ENCODE peak calls at places on chromosomes 2 and 18, in nine cellular contexts. W is heart left ventricle, T is pancreas, I is tibial artery, L is endothelial cell of umbilical vein, J is fibroblast of lung, R is transverse colon, F is psoas muscle, S is breast epithelium. A is an unnamed sample. For H3K36me3, the result is how much of the 10 kb centered on the place peaks cover.

GRCh38 chr18:12659904-12660605 is 2.1 kb upstream of the SPIRE1 start:
- DNase-seq in W (no peak), F (no peak), T (no peak), J (peak), R (peak), I (peak), L (peak), S (no peak), A (peak)

GRCh38 chr2:200405599-200406298 is 99.3 kb downstream of the SPATS2L start:
- DNase-seq in W (no peak), R (peak), J (peak), I (no peak), T (no peak), L (peak), S (no peak), F (no peak), A (no peak)

GRCh38 chr2:26615336-26616031 is 25.7 kb downstream of the CIB4 start:
- DNase-seq in J (peak), R (no peak), W (no peak), L (no peak), S (no peak), I (no peak), F (no peak), T (no peak), A (no peak)

GRCh38 chr2:190871539-190871938 is 9.1 kb upstream of the GLS start:
- DNase-seq in L (no peak), W (no peak), J (no peak), S (no peak), T (no peak), F (no peak), I (no peak), R (no peak), A (no peak)

GRCh38 chr2:101501443-101501842 is 26.5 kb upstream of the RFX8 start:
- DNase-seq in J (no peak), I (no peak), F (no peak), W (no peak), R (no peak), L (no peak), T (no peak), S (no peak), A (no peak)

GRCh38 chr2:239374896-239375277 is 25.9 kb downstream of the HDAC4 start:
- DNase-seq in W (no peak), R (no peak), J (no peak), L (no peak), F (no peak), S (no peak), I (no peak), T (no peak), A (peak)

GRCh38 chr2:74552914-74553811 is 579 bp downstream of the LOXL3 start:
- DNase-seq in L (no peak), J (no peak), R (no peak), T (peak), W (no peak), F (no peak), I (no peak), S (no peak), A (no peak)

GRCh38 chr18:676747-677544 is 19.5 kb downstream of the TYMS start:
- DNase-seq in F (no peak), L (no peak), J (no peak), T (no peak), W (no peak), R (no peak), I (no peak), S (no peak), A (no peak)

GRCh38 chr2:45651415-45652089 is at the start of gene PRKCE:
- DNase-seq in S (peak), W (peak), R (peak), J (peak), F (peak), L (peak), T (peak), I (peak), A (peak)

GRCh38 chr18:55665506-55665905 is 77.5 kb upstream of the TCF4 start:
- DNase-seq in W (no peak), R (no peak), I (no peak), S (no peak), J (no peak), L (no peak), F (no peak), T (no peak), A (no peak)

GRCh38 chr2:58081000-58081399 is 34.4 kb downstream of the VRK2 start:
- DNase-seq in S (no peak), I (no peak), J (peak), R (no peak), T (no peak), F (no peak), W (no peak), L (no peak), A (no peak)

GRCh38 chr2:177291701-177292100 is 27.2 kb upstream of the NFE2L2 start:
- DNase-seq in R (no peak), S (no peak), T (no peak), I (no peak), F (no peak), J (no peak), L (no peak), W (no peak), A (no peak)

GRCh38 chr2:99880148-99880983 is 262.0 kb downstream of the AFF3 start:
- DNase-seq in S (no peak), W (no peak), F (no peak), T (no peak), I (no peak), L (peak), R (no peak), J (peak), A (no peak)

GRCh38 chr2:20027715-20028434 is 15.4 kb upstream of the MATN3 start:
- DNase-seq in J (no peak), W (no peak), I (no peak), L (peak), T (no peak), S (no peak), R (no peak), F (no peak), A (no peak)

GRCh38 chr2:28152585-28153284 is 239.9 kb upstream of the FOSL2 start:
- DNase-seq in I (no peak), J (peak), F (no peak), S (no peak), L (peak), T (no peak), W (no peak), R (no peak), A (no peak)

GRCh38 chr2:154226931-154227330 is 355.2 kb downstream of the GALNT13 start:
- DNase-seq in F (no peak), T (no peak), W (no peak), J (no peak), S (no peak), R (no peak), I (no peak), L (no peak), A (no peak)

GRCh38 chr2:72011356-72011661 is 136.4 kb downstream of the CYP26B1 start:
- DNase-seq in S (no peak), W (no peak), F (no peak), I (no peak), R (no peak), J (no peak), L (no peak), T (no peak), A (no peak)
- H3K36me3 ChIP-seq in S (under half), W (under half), F (under half), I (under half), R (under half), J (under half), L (under half), T (under half), A (under half)

DNA sequence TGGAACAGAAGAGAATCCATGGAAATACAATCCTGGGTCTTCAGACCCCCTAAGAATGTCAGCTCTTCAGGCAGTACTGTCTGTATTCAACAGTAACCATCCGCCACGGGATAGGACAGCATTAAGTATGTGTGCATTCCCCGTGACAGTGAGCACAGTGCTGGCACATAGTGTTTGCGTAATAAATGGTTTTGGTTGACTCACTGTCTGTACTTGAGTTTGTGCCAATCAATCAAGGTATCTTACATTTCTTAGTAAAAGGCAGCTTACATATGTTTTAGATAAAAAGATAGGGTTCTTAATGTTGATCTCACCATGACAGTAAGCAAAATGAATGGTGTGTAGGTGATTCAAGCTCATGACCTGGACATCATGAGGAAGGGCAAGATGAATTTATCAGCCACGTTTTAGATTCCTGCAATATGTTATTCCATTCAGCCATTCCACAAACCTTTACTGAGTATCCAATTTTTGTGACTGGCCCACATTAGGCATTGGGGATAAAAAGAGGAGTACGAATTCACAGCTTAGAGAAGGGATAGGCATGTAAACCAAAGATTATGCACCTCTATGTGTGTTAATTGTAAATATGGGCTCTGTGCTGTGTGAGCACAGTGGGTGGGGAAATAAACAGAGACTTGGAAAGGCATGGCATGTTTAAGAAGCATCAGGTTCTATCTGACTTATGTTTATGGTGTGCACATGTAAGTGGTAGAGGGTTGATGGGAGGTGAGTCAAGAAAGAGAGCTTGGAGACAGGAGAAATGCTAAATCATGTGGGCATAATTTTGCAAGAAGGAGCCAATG is 258.8 kb downstream of the SLC8A1 start:
- DNase-seq in S (no peak), J (peak), I (no peak), L (no peak), W (no peak), R (no peak), T (no peak), F (no peak), A (no peak)
- H3K36me3 ChIP-seq in S (under half), J (under half), I (under half), L (under half), W (under half), R (under half), T (under half), F (under half), A (under half)

GRCh38 chr2:219612605-219613286 is 14.7 kb upstream of the SLC4A3 start:
- DNase-seq in J (no peak), R (peak), T (no peak), S (peak), I (no peak), F (no peak), L (no peak), W (no peak), A (peak)
- H3K36me3 ChIP-seq in J (under half), R (under half), T (under half), S (under half), I (half or more), F (half or more), L (under half), W (under half), A (under half)

GRCh38 chr2:218508299-218508698 is 59.9 kb downstream of the USP37 start:
- DNase-seq in I (no peak), J (no peak), T (no peak), S (no peak), L (no peak), F (no peak), R (no peak), W (no peak), A (no peak)
- H3K36me3 ChIP-seq in I (under half), J (under half), T (under half), S (under half), L (under half), F (under half), R (under half), W (under half), A (under half)

DNA sequence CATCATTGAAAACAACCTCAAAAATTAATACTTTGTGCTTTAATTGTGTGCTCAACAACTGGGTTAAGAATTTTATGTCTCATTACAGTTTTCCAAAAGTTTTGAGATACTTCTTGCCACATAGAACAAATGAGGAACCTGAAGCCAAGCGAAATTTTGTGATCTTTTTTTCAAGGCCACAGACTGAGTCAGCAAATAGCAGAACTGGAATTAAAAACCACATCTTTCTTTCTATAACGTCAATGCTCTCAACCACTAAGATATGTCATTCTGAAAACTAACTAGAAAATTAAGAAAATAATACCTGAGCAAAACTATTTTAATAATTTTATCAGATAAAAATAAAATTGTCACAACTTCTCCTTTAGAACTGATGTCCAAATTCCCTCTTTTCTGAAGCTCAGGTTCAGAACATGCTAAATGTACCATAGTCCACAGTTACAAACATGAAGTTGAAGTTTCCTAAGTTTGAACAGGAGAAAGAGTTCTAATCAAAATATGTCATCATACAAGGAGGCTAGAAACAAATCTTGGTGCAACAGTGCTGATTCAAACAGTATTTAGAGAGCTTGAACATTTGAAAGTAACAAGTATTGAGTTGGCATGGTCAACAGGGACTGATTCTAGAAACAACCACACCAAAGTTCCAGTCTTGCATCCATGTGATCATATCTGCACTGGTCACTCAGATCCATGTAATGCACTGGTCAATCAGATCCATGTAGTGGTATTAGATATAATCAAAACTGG is 27.6 kb upstream of the CALCRL start:
- DNase-seq in T (no peak), W (no peak), I (no peak), R (no peak), S (no peak), J (no peak), L (no peak), F (no peak), A (no peak)
- H3K36me3 ChIP-seq in T (under half), W (under half), I (under half), R (under half), S (under half), J (under half), L (under half), F (half or more), A (under half)

DNA sequence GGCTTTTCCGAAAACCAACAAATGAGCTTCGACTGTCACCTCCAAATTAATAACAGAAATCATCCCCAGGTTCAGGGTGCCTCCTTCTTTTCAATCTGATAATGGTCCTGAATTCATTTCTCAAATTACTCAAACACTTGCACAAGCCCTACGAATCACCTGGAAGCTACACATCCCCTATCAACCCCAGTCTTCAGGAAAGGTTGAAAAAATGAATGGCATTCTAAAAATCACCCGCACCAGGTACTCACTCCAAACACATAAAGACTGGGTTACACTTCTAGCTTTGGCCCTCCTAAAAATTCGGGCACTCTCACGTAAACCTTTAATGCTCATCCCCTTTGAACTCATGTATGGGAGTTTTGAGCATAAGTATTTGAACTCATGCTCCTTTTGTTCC is 23.9 kb downstream of the EIF2AK2 start:
- DNase-seq in F (no peak), I (no peak), S (no peak), J (no peak), R (no peak), L (no peak), W (no peak), T (no peak), A (no peak)
- H3K36me3 ChIP-seq in F (half or more), I (half or more), S (under half), J (under half), R (half or more), L (under half), W (under half), T (under half), A (under half)

GRCh38 chr2:32442020-32442467 is 85.2 kb downstream of the BIRC6 start:
- DNase-seq in R (no peak), I (no peak), W (no peak), S (no peak), L (peak), F (no peak), J (no peak), T (no peak), A (no peak)
- H3K36me3 ChIP-seq in R (half or more), I (half or more), W (under half), S (under half), L (under half), F (half or more), J (under half), T (under half), A (under half)

GRCh38 chr2:61045999-61046398 is 19.7 kb upstream of the SANBR start:
- DNase-seq in W (no peak), S (no peak), T (no peak), R (no peak), L (no peak), J (peak), F (no peak), I (no peak), A (no peak)
- H3K36me3 ChIP-seq in W (under half), S (under half), T (under half), R (under half), L (under half), J (under half), F (under half), I (under half), A (under half)

GRCh38 chr2:68796306-68796905 is 61.8 kb downstream of the ARHGAP25 start:
- DNase-seq in I (no peak), T (no peak), J (peak), W (no peak), R (no peak), S (no peak), F (no peak), L (peak), A (no peak)

GRCh38 chr2:68800517-68800916 is 65.9 kb downstream of the ARHGAP25 start:
- DNase-seq in L (no peak), T (no peak), I (no peak), S (no peak), W (no peak), R (no peak), F (no peak), J (no peak), A (no peak)

GRCh38 chr2:68799615-68800400 is 65.2 kb downstream of the ARHGAP25 start:
- DNase-seq in W (no peak), L (no peak), S (peak), I (no peak), J (no peak), F (no peak), T (no peak), R (no peak), A (no peak)

GRCh38 chr2:68799138-68799537 is 64.5 kb downstream of the ARHGAP25 start:
- DNase-seq in J (no peak), I (no peak), R (no peak), F (no peak), T (no peak), L (no peak), W (no peak), S (no peak), A (no peak)

DNA sequence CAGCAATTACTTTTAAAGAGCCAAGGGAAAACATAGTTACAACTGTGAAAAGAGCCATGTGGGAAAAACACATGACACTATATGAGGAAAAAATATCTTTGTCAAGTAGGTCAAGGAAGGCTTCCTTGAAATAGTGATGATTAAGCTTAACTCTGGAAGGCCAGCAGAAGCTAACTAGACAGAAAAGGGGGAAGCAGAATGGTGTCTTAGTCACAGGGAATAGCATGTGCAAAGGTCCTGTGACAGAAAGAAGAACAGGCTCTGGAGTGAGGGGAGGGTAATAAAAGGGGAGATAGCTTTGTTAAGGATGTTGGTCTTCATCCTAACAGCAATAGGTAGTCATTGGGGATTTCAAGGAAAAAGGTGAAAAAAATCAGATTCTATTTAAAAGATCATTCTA is 64.0 kb downstream of the ARHGAP25 start:
- DNase-seq in I (no peak), R (no peak), W (no peak), J (no peak), F (no peak), S (no peak), T (no peak), L (no peak), A (no peak)
- H3K36me3 ChIP-seq in I (under half), R (under half), W (under half), J (under half), F (under half), S (under half), T (under half), L (under half), A (half or more)

DNA sequence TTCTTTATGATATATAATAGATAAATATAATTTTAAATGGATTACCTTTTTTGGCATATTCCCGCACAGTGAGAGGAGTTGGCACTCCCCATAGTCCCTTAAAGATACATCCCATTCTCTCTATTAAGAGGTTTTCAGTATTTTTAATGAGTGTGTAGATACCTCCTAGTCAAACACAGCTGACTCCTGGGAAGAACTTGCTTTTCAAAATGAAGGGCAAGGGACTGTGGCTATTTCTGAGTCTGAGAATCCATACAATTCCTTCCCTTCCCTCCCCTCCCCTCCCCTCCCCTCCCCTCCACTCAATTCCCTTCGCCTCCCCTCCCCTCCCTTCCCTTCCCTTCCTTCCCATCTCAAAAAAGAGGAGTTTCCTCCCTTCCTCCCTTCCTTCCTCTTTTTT is 93.5 kb downstream of the PRPF40A start:
- DNase-seq in J (no peak), R (no peak), I (no peak), L (no peak), F (no peak), W (no peak), S (no peak), T (no peak), A (no peak)
- H3K36me3 ChIP-seq in J (under half), R (under half), I (under half), L (under half), F (under half), W (under half), S (under half), T (under half), A (under half)

A was measured in CD8-positive, alpha-beta memory T cell.